ENCODE peak calls at places on chromosomes 11 and 22, in six cellular contexts. L, M, H, A, U and W are unnamed samples.

GRCh38 chr11:47378011-47378835 is at the start of gene SPI1:
- DNase-seq in L (peak; percentile 66), M (no peak), H (no peak), A (no peak), U (no peak), W (no peak)

GRCh38 chr22:17257578-17257977 is 38.3 kb upstream of the ADA2 start:
- DNase-seq in L (peak; percentile 75), M (no peak), H (no peak), A (peak; percentile 29), U (no peak), W (no peak)

GRCh38 chr11:74000770-74001169 is 8.1 kb downstream of the UCP3 start:
- DNase-seq in L (no peak), M (no peak), H (no peak), A (no peak), U (no peak), W (no peak)

GRCh38 chr22:17675584-17675983 is 37.0 kb downstream of the BCL2L13 start:
- DNase-seq in L (no peak), M (no peak), H (no peak), A (no peak), U (no peak), W (no peak)

GRCh38 chr11:46050065-46050464 is 71.2 kb downstream of the PHF21A start:
- DNase-seq in L (peak; percentile 58), M (peak; percentile 85), H (peak; percentile 61), A (peak; percentile 25), U (peak; percentile 70), W (no peak)

GRCh38 chr11:58939277-58939676 is at the start of gene GLYATL1:
- DNase-seq in L (no peak), M (no peak), H (no peak), A (no peak), U (no peak), W (no peak)

GRCh38 chr11:104146943-104147342 is 17.0 kb downstream of the PDGFD start:
- DNase-seq in L (no peak), M (no peak), H (no peak), A (no peak), U (no peak), W (no peak)

GRCh38 chr11:2213384-2213842 is 41.8 kb upstream of the TH start:
- DNase-seq in L (no peak), M (no peak), H (peak; percentile 59), A (peak; percentile 9), U (no peak), W (peak; percentile 84)

GRCh38 chr11:70517996-70518907 is 119.9 kb downstream of the CTTN start:
- DNase-seq in L (peak; percentile 50), M (peak; percentile 64), H (no peak), A (no peak), U (peak; percentile 50), W (no peak)

GRCh38 chr11:45665206-45665932 is at the start of gene CHST1:
- DNase-seq in L (peak; percentile 45), M (no peak), H (peak; percentile 85), A (peak; percentile 60), U (no peak), W (no peak)

GRCh38 chr11:39374963-39375698 is 2084.3 kb downstream of the LRRC4C start:
- DNase-seq in L (peak; percentile 53), M (peak; percentile 2), H (no peak), A (no peak), U (no peak), W (peak; percentile 53)

DNA sequence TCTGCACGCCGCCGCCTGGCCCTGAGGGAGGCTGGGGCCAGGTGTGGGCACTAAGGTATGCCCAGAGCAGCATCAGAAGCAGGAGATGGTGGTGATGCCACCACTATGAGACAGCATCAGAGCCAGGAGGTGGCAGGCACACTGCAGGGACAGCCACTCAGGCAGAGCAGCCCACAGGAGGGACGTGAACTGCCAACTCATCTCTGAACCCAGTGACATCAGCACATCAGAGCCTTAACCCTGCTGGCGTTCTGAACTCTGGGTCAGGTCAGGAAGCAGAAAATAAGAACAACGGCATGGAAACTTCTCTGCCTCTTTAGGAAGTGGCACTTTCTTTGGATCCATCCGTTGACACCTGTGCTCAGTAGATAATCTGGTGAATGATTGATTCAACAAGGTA is 14.7 kb upstream of the IFT27 start:
- DNase-seq in L (no peak), M (no peak), H (no peak), A (no peak), U (no peak), W (no peak)
- TF ChIP-seq CTCF in L (no peak), M (no peak), H (no peak), A (no peak), U (no peak), W (no peak)

DNA sequence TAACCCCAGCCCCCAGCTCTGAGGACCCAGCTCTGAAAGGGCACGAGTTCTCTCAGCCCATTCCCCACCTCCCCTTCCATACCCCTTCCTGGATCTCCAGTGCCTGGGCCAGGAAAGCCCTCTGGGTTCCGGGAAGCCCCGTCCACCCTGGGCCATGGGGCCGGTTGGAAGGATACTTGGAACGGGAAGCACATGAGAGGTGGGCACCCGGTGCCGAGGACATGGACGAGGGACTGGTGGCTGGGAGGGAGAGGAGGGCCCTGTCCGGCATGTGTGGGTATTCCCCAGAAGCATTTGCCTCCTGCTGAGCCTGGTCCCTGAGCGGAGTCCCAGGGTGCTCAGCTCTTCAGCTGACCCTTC is 5.2 kb upstream of the HINFP start:
- DNase-seq in L (no peak), M (no peak), H (no peak), A (no peak), U (no peak), W (no peak)
- H3K4me3 ChIP-seq in L (no peak overlapping the region), M (no peak overlapping the region), H (no peak overlapping the region), A (no peak overlapping the region), U (no peak overlapping the region), W (no peak overlapping the region)

DNA sequence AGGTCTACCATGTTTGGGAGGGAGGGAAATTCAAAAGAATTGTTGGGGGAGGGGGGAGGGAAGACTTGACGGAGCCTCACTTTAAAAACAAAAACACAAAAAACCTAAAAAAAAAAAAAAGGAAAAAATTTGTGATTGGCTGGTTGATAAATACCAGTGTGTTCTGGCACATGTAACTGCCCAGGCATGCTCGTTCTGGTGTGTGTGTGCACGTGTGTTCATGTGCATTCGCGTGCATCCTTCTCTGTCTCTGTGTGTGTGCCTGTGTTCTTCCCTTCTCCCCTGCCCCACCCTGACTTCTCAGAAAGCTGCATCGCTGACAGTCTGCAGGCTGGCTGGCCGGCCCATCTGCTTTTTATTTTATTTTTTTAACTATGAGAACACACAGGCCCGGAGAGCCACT is 22.6 kb upstream of the ADSL start:
- DNase-seq in L (no peak), M (no peak), H (no peak), A (no peak), U (no peak), W (no peak)
- H3K36me3 ChIP-seq in L (peaks cover 6% of the 10 kb centered on the region), M (peaks cover 25% of the 10 kb centered on the region), H (peaks cover 58% of the 10 kb centered on the region), A (peaks cover 27% of the 10 kb centered on the region), U (no peaks in the 10 kb centered on the region), W (peaks cover 1% of the 10 kb centered on the region)

DNA sequence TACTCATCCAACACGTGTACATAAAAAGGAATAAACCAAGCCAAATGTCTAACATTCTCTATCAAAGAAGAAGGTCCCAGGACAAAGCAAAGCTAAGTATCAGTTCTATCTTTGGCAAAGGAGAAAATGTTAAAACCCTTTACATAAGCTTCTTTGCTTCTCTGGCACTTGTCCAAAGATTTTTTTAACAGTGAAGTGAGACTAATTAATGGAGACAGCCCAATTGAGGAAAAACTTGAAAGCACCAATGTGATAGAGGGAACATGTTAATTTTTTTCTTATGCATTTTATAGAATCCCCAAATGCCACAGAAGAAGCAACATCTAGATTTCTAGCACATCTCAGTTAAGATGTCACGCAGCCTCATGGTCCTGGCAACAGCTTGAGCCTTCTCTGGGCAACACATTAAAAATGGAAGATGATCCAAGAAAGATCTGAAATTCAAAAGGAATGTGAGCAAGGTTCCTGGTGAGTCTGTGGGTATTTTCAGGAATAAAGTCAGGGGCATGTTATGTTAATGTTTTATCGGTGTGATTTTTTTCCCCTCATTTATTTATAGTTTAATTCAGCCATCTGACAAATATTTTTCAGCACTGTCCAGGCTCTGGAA is 48.5 kb downstream of the PACSIN2 start:
- DNase-seq in L (no peak), M (no peak), H (no peak), A (no peak), U (no peak), W (no peak)
- TF ChIP-seq CTCF in L (no peak), M (no peak), H (no peak), A (no peak), U (no peak), W (no peak)

GRCh38 chr11:112806256-112806655 is 155.0 kb upstream of the NCAM1 start:
- DNase-seq in L (no peak), M (no peak), H (no peak), A (no peak), U (no peak), W (no peak)

GRCh38 chr11:112805658-112806057 is 155.6 kb upstream of the NCAM1 start:
- DNase-seq in L (no peak), M (no peak), H (no peak), A (no peak), U (no peak), W (no peak)

GRCh38 chr11:112797653-112798293 is 163.4 kb upstream of the NCAM1 start:
- DNase-seq in L (peak; percentile 70), M (no peak), H (no peak), A (no peak), U (no peak), W (no peak)

GRCh38 chr11:112797072-112797471 is 164.1 kb upstream of the NCAM1 start:
- DNase-seq in L (peak; percentile 82), M (no peak), H (no peak), A (no peak), U (no peak), W (no peak)

GRCh38 chr11:112801286-112802088 is 159.7 kb upstream of the NCAM1 start:
- DNase-seq in L (no peak), M (no peak), H (no peak), A (no peak), U (no peak), W (no peak)
- H3K4me3 ChIP-seq in L (no peak overlapping the region), M (no peak overlapping the region), H (no peak overlapping the region), A (no peak overlapping the region), U (no peak overlapping the region), W (no peak overlapping the region)

GRCh38 chr22:19139001-19139356 is 5.5 kb downstream of the ESS2 start:
- DNase-seq in L (no peak), M (no peak), H (no peak), A (no peak), U (no peak), W (no peak)

GRCh38 chr22:19134874-19135273 is 3.8 kb downstream of the TSSK2 start:
- DNase-seq in L (no peak), M (no peak), H (no peak), A (no peak), U (no peak), W (no peak)

GRCh38 chr22:19138217-19139000 is 6.0 kb downstream of the ESS2 start:
- DNase-seq in L (no peak), M (no peak), H (no peak), A (no peak), U (no peak), W (no peak)

GRCh38 chr22:19137384-19138216 is 6.5 kb downstream of the TSSK2 start:
- DNase-seq in L (no peak), M (no peak), H (no peak), A (no peak), U (no peak), W (no peak)

DNA sequence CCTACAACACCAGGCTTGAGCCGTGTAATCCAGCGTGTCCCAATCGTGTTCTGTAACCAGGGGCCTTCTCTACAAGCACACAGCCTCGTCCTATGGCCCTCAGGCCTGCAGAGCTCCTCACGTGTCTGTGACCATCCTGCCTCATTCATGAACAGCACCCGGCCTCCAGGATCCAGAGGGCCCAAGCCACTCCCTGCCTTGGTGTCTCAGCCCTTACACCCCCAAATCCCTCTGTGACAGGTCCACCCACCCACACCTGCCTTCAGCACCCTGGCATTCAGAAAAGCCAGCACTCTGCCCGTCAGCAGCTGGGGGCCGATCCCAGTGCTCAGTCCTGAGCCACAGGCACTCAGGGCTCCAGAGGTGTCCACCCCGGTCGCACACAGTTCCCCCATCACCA is 5.8 kb downstream of the TSSK2 start:
- DNase-seq in L (no peak), M (no peak), H (no peak), A (no peak), U (no peak), W (no peak)
- H3K36me3 ChIP-seq in L (peaks cover 6% of the 10 kb centered on the region), M (peaks cover 82% of the 10 kb centered on the region), H (peaks cover 98% of the 10 kb centered on the region), A (peaks cover 27% of the 10 kb centered on the region), U (peaks cover 5% of the 10 kb centered on the region), W (peaks cover 2% of the 10 kb centered on the region)